ENCODE peak calls at places on chromosomes 13 and 19, in nine cellular contexts. N, Z, T, S, C, P, K, H and A are unnamed samples.

GRCh38 chr19:19871932-19872331 is 6.2 kb downstream of the ZNF253 start:
- DNase-seq in T (no peak), H (no peak), K (no peak), P (no peak), N (no peak), S (no peak), Z (no peak), C (no peak), A (no peak)

GRCh38 chr13:59776924-59777690 is 386.6 kb downstream of the DIAPH3 start:
- DNase-seq in H (no peak), T (no peak), C (no peak), K (peak), P (no peak), S (peak), Z (no peak), N (no peak), A (no peak)

GRCh38 chr19:51083181-51083580 is 494 bp upstream of the KLK14 start:
- DNase-seq in P (no peak), Z (no peak), T (no peak), C (no peak), N (no peak), H (no peak), S (no peak), K (no peak), A (no peak)

GRCh38 chr19:5291588-5292193 is 48.9 kb downstream of the PTPRS start:
- DNase-seq in Z (no peak), K (no peak), C (no peak), S (no peak), T (no peak), P (no peak), N (no peak), H (no peak), A (no peak)

GRCh38 chr13:40189885-40190655 is 476.4 kb downstream of the FOXO1 start:
- DNase-seq in T (no peak), N (no peak), P (no peak), K (peak), S (no peak), Z (no peak), H (no peak), C (no peak), A (no peak)

GRCh38 chr19:50309396-50310125 is 19.6 kb downstream of the KCNC3 start:
- DNase-seq in C (no peak), T (no peak), H (no peak), N (no peak), P (peak), Z (peak), S (no peak), K (no peak), A (no peak)

GRCh38 chr19:30406220-30406944 is 34.2 kb downstream of the ZNF536 start:
- DNase-seq in K (no peak), Z (peak), C (peak), S (no peak), P (no peak), T (no peak), H (no peak), N (peak), A (peak)

GRCh38 chr13:35976126-35976525 is 155.1 kb downstream of the DCLK1 start:
- DNase-seq in K (no peak), N (no peak), H (no peak), T (no peak), P (no peak), C (no peak), Z (no peak), S (no peak), A (no peak)

GRCh38 chr19:2923510-2923909 is 21.3 kb downstream of the ZNF77 start:
- DNase-seq in N (no peak), K (no peak), T (no peak), Z (no peak), H (no peak), C (no peak), P (no peak), S (no peak), A (peak)

GRCh38 chr13:80382576-80382975 is 41.6 kb upstream of the SPRY2 start:
- DNase-seq in T (no peak), N (no peak), C (no peak), Z (no peak), P (no peak), S (no peak), K (no peak), H (no peak), A (no peak)

GRCh38 chr19:17743874-17744273 is 7.4 kb upstream of the FCHO1 start:
- DNase-seq in H (no peak), N (no peak), P (no peak), K (peak), T (no peak), S (no peak), C (peak), Z (no peak), A (no peak)

GRCh38 chr19:17735410-17735809 is 15.9 kb upstream of the FCHO1 start:
- DNase-seq in Z (no peak), H (no peak), C (no peak), P (no peak), K (no peak), S (no peak), T (no peak), N (no peak), A (no peak)

GRCh38 chr19:17741456-17741855 is 9.8 kb upstream of the FCHO1 start:
- DNase-seq in P (no peak), S (no peak), N (no peak), K (no peak), C (no peak), T (no peak), H (no peak), Z (no peak), A (no peak)

GRCh38 chr19:17737690-17738153 is 13.6 kb upstream of the FCHO1 start:
- DNase-seq in K (no peak), T (no peak), C (peak), Z (no peak), P (no peak), N (no peak), H (no peak), S (no peak), A (no peak)

GRCh38 chr19:17739121-17739875 is 12.0 kb upstream of the FCHO1 start:
- DNase-seq in K (no peak), H (no peak), C (peak), T (no peak), S (peak), N (no peak), Z (no peak), P (peak), A (no peak)
- TF ChIP-seq MAX in K (no peak), H (no peak), C (no peak), T (no peak), S (no peak), N (no peak), Z (no peak), P (no peak), A (no peak)

DNA sequence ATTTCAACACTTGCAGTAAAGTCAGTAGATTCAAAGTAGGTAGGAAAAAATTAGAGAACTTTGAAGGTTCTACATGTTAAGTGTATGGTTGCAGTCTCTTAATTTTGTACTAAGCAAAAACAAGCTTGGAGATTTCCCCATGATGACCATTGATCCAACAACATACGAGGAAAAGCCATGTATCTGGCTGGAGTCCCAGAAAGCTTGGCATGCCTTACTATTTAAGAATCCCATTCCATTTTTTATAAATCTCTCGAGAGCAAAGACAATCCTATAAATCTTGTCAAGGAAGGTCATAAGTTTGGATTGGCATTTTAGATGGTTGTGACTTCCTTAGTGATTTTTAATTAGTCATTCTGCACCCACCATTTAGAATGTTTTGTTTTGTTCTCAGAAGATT is 495.9 kb downstream of the GPC5 start:
- DNase-seq in T (no peak), C (no peak), H (no peak), P (no peak), K (peak), Z (no peak), S (no peak), N (no peak), A (no peak)
- TF ChIP-seq MAX in T (no peak), C (no peak), H (no peak), P (no peak), K (no peak), Z (no peak), S (no peak), N (no peak), A (no peak)

GRCh38 chr19:33470686-33471085 is 50.9 kb downstream of the PEPD start:
- DNase-seq in T (no peak), Z (no peak), P (no peak), C (no peak), N (no peak), S (no peak), H (no peak), K (no peak), A (no peak)

GRCh38 chr19:33472696-33473624 is 48.6 kb downstream of the PEPD start:
- DNase-seq in H (no peak), P (no peak), Z (peak), C (no peak), N (no peak), T (no peak), S (no peak), K (peak), A (no peak)

GRCh38 chr19:33470040-33470330 is 51.6 kb downstream of the PEPD start:
- DNase-seq in S (no peak), N (no peak), Z (no peak), C (no peak), P (no peak), T (no peak), H (no peak), K (no peak), A (no peak)

GRCh38 chr19:33469171-33470039 is 52.2 kb downstream of the PEPD start:
- DNase-seq in S (no peak), P (no peak), N (no peak), T (no peak), K (no peak), C (no peak), Z (no peak), H (no peak), A (no peak)

DNA sequence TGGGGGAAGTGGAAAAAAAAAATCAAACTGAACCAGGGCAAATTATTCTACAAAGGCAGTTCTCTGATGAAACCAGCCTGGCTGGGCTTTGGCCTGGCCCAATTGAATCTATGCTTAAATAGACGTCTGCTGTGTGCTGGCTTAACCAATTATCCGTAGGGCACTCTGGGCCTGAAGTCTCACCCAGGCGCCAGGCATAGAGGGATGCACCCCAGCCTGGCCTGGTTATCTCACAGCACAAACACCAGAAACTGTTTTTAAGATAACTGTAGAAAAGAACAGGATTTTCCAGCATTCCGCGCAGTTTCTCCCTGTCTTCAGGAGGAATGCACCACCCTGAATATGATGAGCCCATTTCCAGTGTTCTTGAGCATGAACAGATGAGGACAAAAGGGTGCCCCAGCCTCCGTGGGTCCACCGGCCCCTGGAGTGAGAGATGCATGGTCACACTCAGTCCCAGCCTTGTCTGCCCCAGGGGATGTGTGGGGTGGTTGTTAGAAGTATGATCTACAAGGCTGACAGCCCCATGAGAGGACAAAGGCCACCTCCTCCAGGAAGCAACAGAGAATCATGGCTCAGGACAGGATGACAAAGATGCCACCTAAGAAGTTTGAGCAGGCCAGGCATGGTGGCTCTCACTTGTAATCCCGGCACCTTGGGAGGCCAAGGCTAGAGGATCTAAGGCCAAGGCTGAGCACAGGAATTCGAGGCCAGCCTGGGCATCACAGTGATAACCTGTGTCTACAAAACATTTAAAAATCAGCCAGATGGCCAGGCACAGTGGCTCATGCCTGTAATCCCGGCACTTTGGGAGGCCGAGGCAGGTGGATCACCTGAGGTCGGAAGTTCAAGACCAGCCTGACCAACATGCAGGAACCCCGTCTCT is 50.2 kb downstream of the PEPD start:
- DNase-seq in N (no peak), Z (no peak), S (no peak), K (no peak), C (no peak), T (no peak), H (no peak), P (no peak), A (no peak)
- TF ChIP-seq MAX in N (no peak), Z (no peak), S (no peak), K (no peak), C (no peak), T (no peak), H (no peak), P (no peak), A (no peak)

GRCh38 chr19:39953915-39954314 is 17.1 kb upstream of the PSMC4 start:
- DNase-seq in T (no peak), N (no peak), Z (no peak), K (no peak), C (peak), H (no peak), S (no peak), P (no peak), A (no peak)
- TF ChIP-seq MAX in T (no peak), N (no peak), Z (no peak), K (no peak), C (no peak), H (no peak), S (no peak), P (no peak), A (no peak)

GRCh38 chr13:106337096-106337495 is 198.4 kb downstream of the EFNB2 start:
- DNase-seq in C (no peak), N (no peak), P (no peak), K (no peak), Z (no peak), S (no peak), H (no peak), T (no peak), A (no peak)
- TF ChIP-seq MAX in C (no peak), N (no peak), P (no peak), K (no peak), Z (no peak), S (no peak), H (no peak), T (no peak), A (no peak)

DNA sequence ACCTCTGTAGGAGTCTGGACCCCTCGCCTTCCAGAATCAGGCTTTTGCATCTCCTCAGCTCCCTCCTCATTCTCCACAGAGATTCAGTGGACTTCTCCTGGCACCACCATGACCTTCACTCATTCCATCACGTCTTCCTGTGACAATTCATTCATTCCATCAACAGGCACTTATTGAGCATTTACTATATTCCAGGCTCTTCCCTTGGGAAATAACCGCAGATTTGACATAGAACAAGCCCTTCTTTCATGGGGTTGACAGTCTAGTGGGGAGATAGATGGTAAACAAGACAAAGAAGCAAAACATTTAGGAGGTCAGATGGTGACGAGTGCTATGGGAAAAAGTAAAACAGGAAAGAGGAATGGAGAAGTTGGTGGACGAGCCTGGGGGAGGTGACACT is 2.6 kb upstream of the SULT2B1 start:
- DNase-seq in C (no peak), S (no peak), Z (no peak), H (no peak), K (no peak), N (no peak), T (no peak), P (no peak), A (no peak)
- TF ChIP-seq MAX in C (no peak), S (no peak), Z (no peak), H (no peak), K (no peak), N (no peak), T (no peak), P (no peak), A (no peak)

GRCh38 chr19:41926861-41927809 is 1.1 kb downstream of the ERFL start:
- DNase-seq in N (no peak), P (no peak), Z (no peak), K (no peak), H (no peak), T (no peak), C (no peak), S (no peak), A (no peak)

GRCh38 chr19:41928754-41929535 is 696 bp upstream of the ERFL start:
- DNase-seq in P (peak), T (no peak), C (peak), H (no peak), N (no peak), S (no peak), Z (no peak), K (no peak), A (no peak)

GRCh38 chr19:41926028-41926860 is 2.0 kb downstream of the ERFL start:
- DNase-seq in C (no peak), P (no peak), Z (no peak), N (no peak), T (no peak), S (no peak), K (no peak), H (no peak), A (no peak)

GRCh38 chr19:41928221-41928683 is at the start of gene ERFL:
- DNase-seq in Z (no peak), P (peak), N (no peak), S (no peak), K (no peak), H (no peak), C (peak), T (no peak), A (no peak)

DNA sequence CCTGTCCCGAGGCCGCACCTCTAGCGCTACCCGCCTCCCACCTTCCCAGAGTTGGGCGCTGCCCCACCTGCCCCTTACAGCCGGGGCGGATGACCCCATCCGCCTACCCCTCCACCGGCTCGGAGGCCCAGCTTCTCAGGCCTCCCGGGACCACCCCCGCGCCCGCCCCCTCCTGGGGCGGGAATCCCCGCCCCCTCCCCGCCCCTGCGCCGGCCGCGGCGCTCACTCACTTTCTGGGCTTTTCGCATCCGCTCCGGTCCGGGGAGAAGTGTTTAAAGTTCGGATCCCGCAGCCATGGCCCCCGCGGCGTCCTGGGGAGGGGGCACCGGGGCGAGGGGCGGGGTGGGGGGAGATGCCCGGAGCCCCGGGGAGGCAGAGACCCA is 448 bp downstream of the ERFL start:
- DNase-seq in K (no peak), C (no peak), H (no peak), P (peak), Z (no peak), N (no peak), T (no peak), S (no peak), A (no peak)
- TF ChIP-seq MAX in K (no peak), C (no peak), H (no peak), P (no peak), Z (no peak), N (no peak), T (no peak), S (no peak), A (no peak)

GRCh38 chr19:35870798-35871197 is 2.4 kb downstream of the APLP1 start:
- DNase-seq in H (no peak), P (no peak), N (no peak), C (no peak), T (no peak), K (no peak), S (no peak), Z (peak), A (no peak)

GRCh38 chr19:35871611-35872010 is 3.2 kb downstream of the APLP1 start:
- DNase-seq in H (no peak), S (no peak), Z (no peak), C (no peak), T (no peak), P (no peak), N (no peak), K (no peak), A (no peak)

GRCh38 chr19:35869327-35870123 is 1.2 kb downstream of the APLP1 start:
- DNase-seq in S (no peak), T (peak), N (peak), C (peak), K (peak), Z (peak), P (peak), H (peak), A (peak)

GRCh38 chr19:35868823-35869326 is 501 bp downstream of the APLP1 start:
- DNase-seq in N (no peak), T (no peak), S (no peak), P (no peak), K (no peak), Z (no peak), C (no peak), H (no peak), A (no peak)

DNA sequence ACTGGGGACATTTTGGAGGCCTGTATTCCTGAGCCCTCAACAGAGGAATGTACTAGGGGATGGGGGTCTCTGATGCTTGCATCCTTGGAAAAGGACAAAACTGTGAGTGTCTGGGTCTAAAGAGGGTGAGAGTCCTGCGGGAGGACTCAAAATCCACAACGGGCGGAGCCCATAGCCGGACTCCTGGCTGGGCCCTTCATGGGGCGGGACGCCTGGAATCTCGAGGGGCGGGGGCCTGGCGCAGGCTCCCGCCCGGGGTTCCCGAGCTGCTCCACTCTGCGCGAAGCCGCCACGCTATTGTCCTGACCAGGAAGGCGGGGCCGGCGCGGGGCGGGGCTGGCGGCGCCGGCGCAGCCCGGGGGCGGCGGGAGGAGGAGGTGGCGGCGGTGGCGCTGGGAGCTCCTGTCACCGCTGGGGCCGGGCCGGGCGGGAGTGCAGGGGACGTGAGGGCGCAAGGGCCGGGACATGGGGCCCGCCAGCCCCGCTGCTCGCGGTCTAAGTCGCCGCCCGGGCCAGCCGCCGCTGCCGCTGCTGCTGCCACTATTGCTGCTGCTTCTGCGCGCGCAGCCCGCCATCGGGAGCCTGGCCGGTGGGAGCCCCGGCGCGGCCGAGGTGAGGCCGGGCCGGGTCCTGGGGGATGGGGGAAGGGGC is at the start of gene APLP1:
- DNase-seq in K (peak), T (no peak), Z (peak), N (peak), S (no peak), C (peak), H (no peak), P (peak), A (peak)
- TF ChIP-seq MAX in K (no peak), T (no peak), Z (no peak), N (peak), S (no peak), C (no peak), H (no peak), P (peak), A (no peak)